ENCODE peak calls at places on chromosomes 13 and 19, in eight cellular contexts. Q is T-cell, H is mesendoderm, Y is colonic mucosa, B is activated B cell treated with CpG ODN at 0.5 μM for 24 hours, F is NCI-H510A, I is stromal cell of bone marrow, J is ovary. D is an unnamed sample.

GRCh38 chr13:24693862-24694471 is 13.8 kb downstream of the ATP12A start:
- DNase-seq in Q (no peak), H (peak; percentile 93), Y (peak; percentile 49), B (no peak), F (peak; percentile 8), I (peak; percentile 3), J (no peak), D (peak; percentile 58)

GRCh38 chr13:89899302-89900103 is 1448.0 kb upstream of the MIR17HG start:
- DNase-seq in Q (no peak), H (no peak), Y (no peak), B (no peak), F (peak; percentile 26), I (no peak), J (no peak), D (no peak)

GRCh38 chr19:38736413-38737280 is 7.6 kb downstream of the CAPN12 start:
- DNase-seq in Q (peak; percentile 58), H (peak; percentile 87), Y (peak; percentile 82), B (peak; percentile 64), F (peak; percentile 52), I (no peak), J (peak; percentile 62), D (no peak)

GRCh38 chr13:48506092-48506701 is 26.7 kb downstream of the RCBTB2 start:
- DNase-seq in Q (no peak), H (no peak), Y (no peak), B (no peak), F (no peak), I (no peak), J (no peak), D (no peak)

GRCh38 chr13:21719463-21719862 is 48.6 kb downstream of the FGF9 start:
- DNase-seq in Q (no peak), H (no peak), Y (no peak), B (no peak), F (no peak), I (no peak), J (no peak), D (no peak)

GRCh38 chr13:33740134-33740538 is 77.8 kb upstream of the RFC3 start:
- DNase-seq in Q (no peak), H (no peak), Y (no peak), B (no peak), F (no peak), I (peak; percentile 94), J (no peak), D (peak; percentile 95)

GRCh38 chr13:71513414-71514063 is 353.5 kb downstream of the DACH1 start:
- DNase-seq in Q (no peak), H (no peak), Y (no peak), B (no peak), F (no peak), I (no peak), J (no peak), D (no peak)

GRCh38 chr13:32830632-32831031 is 185.6 kb upstream of the KL start:
- DNase-seq in Q (no peak), H (no peak), Y (no peak), B (no peak), F (no peak), I (no peak), J (no peak), D (no peak)

GRCh38 chr19:15428956-15429824 is 10.4 kb upstream of the AKAP8L start:
- DNase-seq in Q (no peak), H (no peak), Y (no peak), B (no peak), F (no peak), I (no peak), J (no peak), D (no peak)

GRCh38 chr13:106736941-106737340 is 169.0 kb upstream of the ARGLU1 start:
- DNase-seq in Q (no peak), H (peak; percentile 63), Y (no peak), B (no peak), F (no peak), I (no peak), J (no peak), D (no peak)

GRCh38 chr13:79229761-79230160 is 176.3 kb downstream of the RBM26 start:
- DNase-seq in Q (no peak), H (no peak), Y (no peak), B (no peak), F (no peak), I (no peak), J (no peak), D (no peak)

GRCh38 chr19:5991244-5991838 is 13.4 kb upstream of the RANBP3 start:
- DNase-seq in Q (no peak), H (no peak), Y (no peak), B (no peak), F (no peak), I (no peak), J (no peak), D (no peak)

D was measured in fibroblast of pulmonary artery.